ENCODE peak calls at places on chromosomes 4 and X, in eight cellular contexts. J is Panc1; V is CD8-positive, alpha-beta T cell; X is A673; L is OCI-LY7; W is AG04450; Q is effector memory CD4-positive, alpha-beta T cell; T is lower lobe of right lung. A is an unnamed sample. For H3K9me3, the result is how much of the 10 kb centered on the place peaks cover.

GRCh38 chr4:136392576-136392975 is 1139.7 kb downstream of the PCDH18 start:
- DNase-seq in T (no peak), W (peak), V (no peak), Q (no peak), L (no peak), J (no peak), X (no peak), A (no peak)

GRCh38 chrX:85963736-85964135 is 83.6 kb downstream of the CHM start:
- DNase-seq in J (peak), T (no peak), X (peak), V (no peak), L (no peak), Q (no peak), W (peak), A (no peak)

GRCh38 chrX:74902806-74903205 is 22.4 kb downstream of the NEXMIF start:
- DNase-seq in V (no peak), L (no peak), T (no peak), X (no peak), W (no peak), Q (no peak), J (no peak), A (no peak)

GRCh38 chr4:25106363-25107151 is 53.7 kb downstream of the SEPSECS start:
- DNase-seq in W (no peak), L (no peak), V (no peak), Q (no peak), X (no peak), J (no peak), T (no peak), A (no peak)

GRCh38 chrX:42089014-42089413 is 165.7 kb upstream of the CASK start:
- DNase-seq in L (no peak), Q (no peak), T (no peak), J (no peak), W (no peak), X (no peak), V (no peak), A (no peak)

GRCh38 chrX:47059142-47059874 is 18.9 kb upstream of the RGN start:
- DNase-seq in J (no peak), T (no peak), L (no peak), X (no peak), Q (no peak), V (no peak), W (no peak), A (no peak)

GRCh38 chr4:169745291-169745690 is 12.5 kb downstream of the HPF1 start:
- DNase-seq in L (no peak), Q (no peak), T (no peak), V (no peak), X (no peak), W (no peak), J (no peak), A (no peak)

GRCh38 chrX:45322382-45322781 is 121.7 kb upstream of the DIPK2B start:
- DNase-seq in W (peak), J (peak), Q (no peak), T (no peak), L (peak), V (no peak), X (peak), A (no peak)

GRCh38 chrX:131288738-131289511 is at the start of gene IGSF1:
- DNase-seq in T (no peak), W (no peak), Q (no peak), X (peak), L (no peak), J (no peak), V (no peak), A (no peak)

GRCh38 chr4:82437285-82438005 is 7.1 kb downstream of the ENOPH1 start:
- DNase-seq in L (no peak), T (no peak), W (no peak), X (no peak), Q (no peak), V (no peak), J (no peak), A (no peak)

GRCh38 chrX:39690541-39691415 is 407.0 kb downstream of the BCOR start:
- DNase-seq in L (no peak), V (no peak), X (no peak), Q (no peak), T (no peak), J (no peak), W (no peak), A (no peak)

GRCh38 chrX:103431316-103431715 is 55.0 kb downstream of the BEX3 start:
- DNase-seq in X (no peak), Q (no peak), V (no peak), J (no peak), T (no peak), W (peak), L (no peak), A (no peak)

GRCh38 chrX:96729053-96729452 is 44.4 kb downstream of the DIAPH2 start:
- DNase-seq in L (no peak), J (no peak), X (no peak), T (no peak), Q (no peak), W (no peak), V (no peak), A (no peak)

GRCh38 chr4:150402968-150403367 is 179.0 kb upstream of the MAB21L2 start:
- DNase-seq in T (peak), L (peak), Q (no peak), W (no peak), X (peak), J (no peak), V (peak), A (no peak)

GRCh38 chrX:110915120-110915519 is 119.5 kb upstream of the CHRDL1 start:
- DNase-seq in L (no peak), V (no peak), J (no peak), W (peak), X (no peak), T (no peak), Q (no peak), A (no peak)

GRCh38 chr4:53192496-53192895 is 173.4 kb downstream of the SCFD2 start:
- DNase-seq in T (no peak), Q (no peak), V (no peak), J (no peak), X (no peak), L (no peak), W (no peak), A (no peak)

GRCh38 chr4:184960505-184960971 is 57.8 kb upstream of the HELT start:
- DNase-seq in V (no peak), L (no peak), W (no peak), X (no peak), J (no peak), T (no peak), Q (no peak), A (no peak)

GRCh38 chr4:98558366-98558765 is 100.0 kb downstream of the TSPAN5 start:
- DNase-seq in V (no peak), T (no peak), W (no peak), L (no peak), J (no peak), Q (no peak), X (peak), A (no peak)

GRCh38 chr4:169116270-169116901 is 106.3 kb upstream of the CBR4 start:
- DNase-seq in X (no peak), V (no peak), J (no peak), T (peak), W (no peak), L (no peak), Q (no peak), A (no peak)

GRCh38 chr4:78079701-78080430 is 22.7 kb downstream of the FRAS1 start:
- DNase-seq in T (no peak), Q (no peak), V (no peak), X (no peak), J (no peak), L (no peak), W (no peak), A (no peak)

GRCh38 chr4:128068927-128069326 is 7.8 kb downstream of the LARP1B start:
- DNase-seq in V (no peak), L (peak), W (no peak), T (no peak), Q (no peak), J (no peak), X (peak), A (no peak)

GRCh38 chrX:73266766-73267165 is 52.1 kb upstream of the NAP1L2 start:
- DNase-seq in L (no peak), W (no peak), T (no peak), J (no peak), X (no peak), Q (no peak), V (no peak), A (no peak)

GRCh38 chr4:189301692-189302091 is 639.0 kb upstream of the FRG1 start:
- DNase-seq in X (no peak), J (no peak), Q (no peak), V (no peak), W (no peak), T (no peak), L (no peak), A (no peak)

GRCh38 chr4:63841266-63841665 is 568.0 kb downstream of the TECRL start:
- DNase-seq in J (no peak), L (no peak), T (no peak), V (no peak), W (no peak), Q (no peak), X (no peak), A (no peak)

GRCh38 chr4:173505924-173506779 is 23.9 kb downstream of the HAND2 start:
- DNase-seq in W (no peak), V (peak), J (no peak), X (peak), L (peak), Q (no peak), T (no peak), A (no peak)

GRCh38 chrX:84501798-84502628 is at the start of gene HDX:
- DNase-seq in L (no peak), J (peak), V (peak), T (peak), W (peak), X (peak), Q (peak), A (peak)

DNA sequence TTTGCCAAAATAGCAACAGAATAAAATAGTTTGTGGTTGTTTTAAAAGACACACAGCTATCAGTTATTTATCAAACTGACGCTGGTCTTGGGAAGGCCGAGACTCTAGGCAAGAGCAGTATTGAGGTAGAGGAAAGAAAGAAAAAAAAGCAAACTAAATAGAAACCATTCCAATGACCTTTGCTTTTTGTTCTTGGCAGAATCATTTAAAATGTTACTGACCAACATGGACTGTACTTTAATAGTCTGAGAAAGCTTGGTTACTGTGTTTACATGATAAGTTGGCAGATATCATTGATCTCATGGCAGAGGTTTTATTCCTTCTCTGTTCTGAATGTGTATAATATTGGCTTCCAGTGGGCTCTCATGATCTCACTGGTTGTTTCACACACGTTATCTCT is 11.9 kb downstream of the CWH43 start:
- DNase-seq in T (no peak), X (no peak), L (no peak), W (no peak), Q (no peak), V (no peak), J (no peak), A (no peak)
- H3K9me3 ChIP-seq in T (under half), X (under half), L (under half), W (under half), Q (under half), V (under half), J (under half), A (under half)

DNA sequence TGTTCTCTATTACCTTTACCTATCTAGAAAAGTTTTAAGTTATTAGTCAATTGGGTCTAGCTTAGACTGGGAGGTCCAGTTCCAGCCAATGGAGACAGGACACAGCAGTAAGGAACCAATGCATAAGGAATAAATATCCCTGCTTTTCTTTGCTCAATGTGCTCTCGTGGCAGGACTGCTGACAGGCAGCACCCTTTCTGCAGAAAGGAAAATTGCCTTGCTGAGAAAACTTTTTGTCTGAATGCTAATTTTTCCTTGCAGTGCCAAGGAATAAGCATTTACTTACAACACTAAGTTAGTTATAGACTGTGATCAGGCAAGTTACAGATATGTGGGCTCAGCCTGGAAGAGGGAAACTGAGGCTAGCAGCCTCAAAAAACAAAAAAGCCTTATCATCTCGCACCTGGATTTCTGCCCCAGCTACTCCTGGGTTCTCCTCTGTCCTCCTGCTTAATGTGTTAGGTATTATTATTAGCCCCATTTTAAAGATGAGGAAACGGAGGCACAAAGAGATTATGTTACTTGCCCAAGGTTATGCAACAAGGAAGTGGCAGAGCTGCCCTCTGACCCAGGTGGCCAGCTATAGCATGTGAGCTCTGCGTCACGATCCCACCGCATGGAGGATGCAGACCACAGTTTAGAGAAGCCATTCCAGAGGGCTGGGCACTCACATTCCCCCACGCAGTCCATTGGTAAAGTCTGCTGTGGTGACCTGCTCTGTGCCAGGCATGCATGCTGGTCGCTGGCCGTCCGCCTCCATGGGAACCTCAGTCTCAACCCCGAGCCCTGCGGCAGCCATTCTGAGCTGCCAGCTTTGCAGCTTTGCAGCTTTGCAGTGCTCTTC is 40.5 kb upstream of the C4orf50 start:
- DNase-seq in V (no peak), J (no peak), Q (no peak), L (peak), W (no peak), T (no peak), X (no peak), A (no peak)
- H3K9me3 ChIP-seq in V (under half), J (under half), Q (under half), L (under half), W (half or more), T (under half), X (under half), A (under half)

DNA sequence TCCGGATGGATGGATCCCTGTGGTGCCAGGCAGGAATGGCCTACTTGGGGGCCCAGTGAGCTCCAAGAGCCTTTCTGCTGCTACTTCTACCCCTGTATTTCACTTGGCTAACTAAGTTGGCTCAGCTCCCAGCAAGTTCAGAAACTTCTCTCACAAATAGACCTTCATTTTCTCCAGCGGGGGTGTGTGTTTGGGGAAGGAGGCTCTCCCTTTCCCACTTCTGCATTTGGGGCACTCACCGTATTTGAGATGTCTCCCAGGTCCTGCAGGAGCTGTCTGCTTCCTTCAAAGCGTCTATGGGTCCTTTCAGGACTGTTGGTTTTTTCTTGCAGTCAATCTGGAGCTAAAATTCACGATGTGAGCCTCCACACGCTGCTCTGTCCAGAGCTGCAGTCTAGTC is 197.7 kb downstream of the SPANXN3 start:
- DNase-seq in V (no peak), X (no peak), T (no peak), J (no peak), W (no peak), L (no peak), Q (no peak), A (no peak)
- H3K9me3 ChIP-seq in V (under half), X (under half), T (under half), J (under half), W (under half), L (under half), Q (under half), A (under half)

GRCh38 chr4:47914219-47914925 is at the start of gene NFXL1:
- DNase-seq in X (peak), W (peak), L (peak), J (peak), Q (peak), T (peak), V (peak), A (peak)
- H3K9me3 ChIP-seq in X (under half), W (under half), L (under half), J (under half), Q (under half), T (under half), V (under half), A (under half)

DNA sequence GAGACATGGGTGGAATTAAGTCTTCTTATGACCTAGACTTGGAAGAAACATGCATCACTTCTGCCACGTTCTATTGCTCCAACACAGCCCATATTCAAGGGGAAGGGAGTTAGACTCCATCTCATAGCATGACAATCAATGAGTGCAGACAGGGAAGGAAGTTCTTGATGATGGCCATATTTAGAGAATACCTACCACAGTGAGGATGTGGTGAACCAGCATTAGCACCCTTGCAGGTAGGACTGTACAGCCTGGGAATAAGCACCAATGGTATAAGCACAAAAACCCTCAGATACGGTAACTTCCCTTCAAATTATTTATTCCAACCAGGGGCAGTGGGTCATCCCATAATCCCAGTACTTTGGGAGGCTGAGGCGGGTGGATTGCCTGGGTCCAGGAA is 29.8 kb downstream of the PAGE2 start:
- DNase-seq in W (no peak), V (no peak), T (no peak), Q (no peak), L (no peak), X (no peak), J (no peak), A (no peak)
- H3K9me3 ChIP-seq in W (under half), V (under half), T (under half), Q (under half), L (under half), X (under half), J (under half), A (under half)

GRCh38 chr4:154389142-154389541 is 102.5 kb downstream of the DCHS2 start:
- DNase-seq in Q (no peak), J (no peak), W (no peak), V (no peak), T (no peak), L (no peak), X (no peak), A (no peak)

GRCh38 chr4:154384012-154384411 is 107.6 kb downstream of the DCHS2 start:
- DNase-seq in Q (no peak), X (no peak), J (no peak), W (no peak), V (no peak), T (no peak), L (no peak), A (no peak)
- H3K9me3 ChIP-seq in Q (under half), X (under half), J (under half), W (under half), V (under half), T (under half), L (under half), A (under half)

DNA sequence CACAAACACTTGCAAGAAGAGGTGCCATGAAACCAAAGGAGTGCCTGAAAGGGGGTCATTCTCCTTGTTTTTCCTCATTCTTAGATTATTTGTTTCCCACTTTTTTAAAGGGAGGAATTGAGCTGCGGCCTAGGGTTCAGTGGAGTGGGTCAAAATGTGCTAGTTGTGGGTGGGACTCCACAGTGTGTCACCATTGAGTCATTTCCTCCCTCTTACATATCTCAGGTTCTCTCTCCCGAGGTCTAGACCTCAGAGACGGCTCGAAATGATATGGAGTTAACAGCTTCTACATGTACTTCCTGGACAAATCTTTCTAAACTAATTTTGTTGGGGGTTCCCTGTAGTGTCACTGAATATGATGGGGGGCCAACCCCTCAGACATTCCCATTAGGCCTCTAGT is 328.4 kb upstream of the SPANXN1 start:
- DNase-seq in L (no peak), W (no peak), T (no peak), V (no peak), Q (no peak), J (no peak), X (no peak), A (no peak)
- H3K9me3 ChIP-seq in L (under half), W (under half), T (under half), V (under half), Q (under half), J (under half), X (under half), A (under half)

DNA sequence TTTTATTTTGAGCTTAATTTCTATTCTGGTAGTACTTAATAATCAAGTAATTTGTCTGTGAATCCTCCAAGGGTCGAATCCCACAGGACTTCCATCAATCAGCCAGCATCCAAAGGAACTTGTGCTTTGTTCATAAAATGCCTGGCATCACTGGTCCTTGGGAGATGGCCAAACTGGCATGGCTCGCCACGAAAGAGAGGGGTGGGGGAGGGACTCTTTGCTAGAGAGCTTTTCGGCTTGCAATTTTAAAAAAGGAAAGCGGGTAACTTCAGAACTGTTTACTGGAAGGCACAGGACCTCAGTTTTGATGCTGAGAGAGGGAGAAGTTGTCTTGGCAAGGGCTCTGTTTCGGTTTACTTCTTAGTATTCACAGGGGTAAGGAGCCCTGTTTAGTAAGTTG is 79.4 kb upstream of the FHL1 start:
- DNase-seq in J (no peak), W (no peak), X (no peak), V (no peak), T (no peak), L (no peak), Q (no peak), A (no peak)
- H3K9me3 ChIP-seq in J (under half), W (under half), X (under half), V (under half), T (under half), L (under half), Q (under half), A (under half)